ENCODE peak calls at places on chromosomes 13 and 19, in seven cellular contexts. B is CD8-positive, alpha-beta T cell; W is upper lobe of right lung; K is neural progenitor cell; V is tibial nerve; Z is IMR-90; A is ascending aorta. O is an unnamed sample.
A peak's percentile ranks its signal among the peaks of the same experiment; 100 is the strongest.

GRCh38 chr19:11420429-11420893 is 1.3 kb upstream of the RGL3 start:
- DNase-seq in B (no peak), W (no peak), K (peak; percentile 44), V (peak; percentile 36), Z (no peak), A (peak; percentile 81), O (no peak)

GRCh38 chr13:113078895-113079720 is 26.5 kb upstream of the F7 start:
- DNase-seq in B (no peak), W (peak; percentile 31), K (no peak), V (no peak), Z (no peak), A (no peak), O (no peak)

GRCh38 chr19:33303791-33304759 is 1.7 kb upstream of the CEBPA start:
- DNase-seq in B (no peak), W (peak; percentile 79), K (no peak), V (no peak), Z (no peak), A (peak; percentile 62), O (no peak)

GRCh38 chr13:51148223-51148951 is 37.3 kb upstream of the C13orf42 start:
- DNase-seq in B (no peak), W (no peak), K (peak; percentile 52), V (no peak), Z (no peak), A (no peak), O (no peak)

GRCh38 chr19:35117017-35117570 is 1.5 kb downstream of the FXYD3 start:
- DNase-seq in B (no peak), W (no peak), K (no peak), V (no peak), Z (no peak), A (no peak), O (no peak)

GRCh38 chr19:18697680-18698079 is 14.2 kb downstream of the CRTC1 start:
- DNase-seq in B (no peak), W (peak; percentile 85), K (no peak), V (no peak), Z (no peak), A (no peak), O (no peak)

GRCh38 chr13:57075588-57075987 is 65.1 kb upstream of the PRR20A start:
- DNase-seq in B (no peak), W (no peak), K (no peak), V (no peak), Z (no peak), A (no peak), O (no peak)

GRCh38 chr19:19444694-19445155 is 39.2 kb downstream of the GATAD2A start:
- DNase-seq in B (no peak), W (no peak), K (no peak), V (no peak), Z (peak; percentile 36), A (no peak), O (no peak)

GRCh38 chr19:13727798-13728197 is 36.5 kb upstream of the MRI1 start:
- DNase-seq in B (no peak), W (no peak), K (no peak), V (peak; percentile 53), Z (peak; percentile 82), A (peak; percentile 77), O (no peak)

GRCh38 chr13:52954838-52955237 is 73.8 kb upstream of the OLFM4 start:
- DNase-seq in B (no peak), W (no peak), K (no peak), V (no peak), Z (no peak), A (no peak), O (no peak)

GRCh38 chr13:27186295-27186694 is 14.7 kb upstream of the USP12 start:
- DNase-seq in B (no peak), W (no peak), K (no peak), V (no peak), Z (no peak), A (no peak), O (no peak)

GRCh38 chr13:26589754-26590153 is 32.3 kb downstream of the WASF3 start:
- DNase-seq in B (no peak), W (no peak), K (no peak), V (no peak), Z (peak; percentile 56), A (no peak), O (no peak)

GRCh38 chr19:21022996-21023395 is 2.5 kb downstream of the ZNF430 start:
- DNase-seq in B (no peak), W (no peak), K (no peak), V (no peak), Z (peak; percentile 66), A (no peak), O (no peak)

GRCh38 chr13:114132419-114133121 is at the start of gene RASA3:
- DNase-seq in B (peak; percentile 82), W (peak; percentile 86), K (peak; percentile 95), V (peak; percentile 54), Z (peak; percentile 79), A (peak; percentile 88), O (peak; percentile 46)

GRCh38 chr19:50818859-50819472 is 4.6 kb downstream of the KLK1 start:
- DNase-seq in B (no peak), W (no peak), K (no peak), V (no peak), Z (no peak), A (no peak), O (no peak)

GRCh38 chr19:35404879-35405622 is 34.2 kb downstream of the GPR42 start:
- DNase-seq in B (no peak), W (no peak), K (peak; percentile 39), V (no peak), Z (peak; percentile 92), A (no peak), O (no peak)

GRCh38 chr13:95862401-95862800 is 185.5 kb downstream of the DNAJC3 start:
- DNase-seq in B (no peak), W (no peak), K (no peak), V (no peak), Z (peak; percentile 12), A (no peak), O (no peak)

GRCh38 chr13:94712812-94713555 is 639 bp upstream of the SOX21 start:
- DNase-seq in B (no peak), W (peak; percentile 68), K (peak; percentile 92), V (no peak), Z (peak; percentile 46), A (no peak), O (no peak)

DNA sequence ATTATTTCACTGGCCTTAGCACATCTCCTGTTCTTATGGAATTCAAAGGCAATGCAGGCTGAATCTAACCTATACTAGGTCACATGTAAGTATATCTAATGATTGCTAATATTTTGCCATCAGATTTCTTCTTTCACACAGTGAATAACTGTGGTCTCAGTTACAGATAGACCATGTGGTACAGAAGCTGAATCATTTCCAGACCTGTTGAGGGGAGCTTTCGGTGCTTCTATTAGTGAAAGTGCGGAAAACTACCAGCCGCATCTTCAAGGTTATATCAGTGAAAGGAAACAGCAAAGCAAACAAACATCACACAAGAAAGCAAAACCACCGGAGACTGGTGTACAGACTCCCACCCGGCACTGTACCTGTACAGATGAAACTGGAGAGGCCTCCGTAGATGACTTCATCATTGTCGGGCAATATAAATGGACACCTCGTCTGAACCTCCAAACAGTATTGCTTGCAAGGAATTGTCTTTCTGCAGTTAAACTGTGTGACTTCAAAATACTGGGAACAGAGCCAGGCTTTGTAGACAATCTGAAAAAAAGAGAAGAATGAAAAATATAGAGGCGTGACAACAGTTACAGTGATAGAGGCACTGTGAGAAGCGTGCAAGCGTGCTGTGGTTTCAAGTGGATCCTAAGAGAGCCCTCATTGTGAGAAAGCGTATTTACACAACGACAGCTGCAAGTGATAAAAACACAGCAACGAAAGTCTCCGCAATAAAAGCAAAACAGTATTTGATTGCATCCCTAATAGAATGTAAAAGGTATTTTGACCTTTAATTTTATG is 642.5 kb upstream of the ARGLU1 start:
- DNase-seq in B (no peak), W (no peak), K (no peak), V (no peak), Z (peak; percentile 20), A (no peak), O (no peak)
- H3K4me3 ChIP-seq in B (no peak overlapping the region), W (peak overlapping the region; percentile 21), K (no peak overlapping the region), V (no peak overlapping the region), Z (no peak overlapping the region), A (peak overlapping the region; percentile 33), O (no peak overlapping the region)

DNA sequence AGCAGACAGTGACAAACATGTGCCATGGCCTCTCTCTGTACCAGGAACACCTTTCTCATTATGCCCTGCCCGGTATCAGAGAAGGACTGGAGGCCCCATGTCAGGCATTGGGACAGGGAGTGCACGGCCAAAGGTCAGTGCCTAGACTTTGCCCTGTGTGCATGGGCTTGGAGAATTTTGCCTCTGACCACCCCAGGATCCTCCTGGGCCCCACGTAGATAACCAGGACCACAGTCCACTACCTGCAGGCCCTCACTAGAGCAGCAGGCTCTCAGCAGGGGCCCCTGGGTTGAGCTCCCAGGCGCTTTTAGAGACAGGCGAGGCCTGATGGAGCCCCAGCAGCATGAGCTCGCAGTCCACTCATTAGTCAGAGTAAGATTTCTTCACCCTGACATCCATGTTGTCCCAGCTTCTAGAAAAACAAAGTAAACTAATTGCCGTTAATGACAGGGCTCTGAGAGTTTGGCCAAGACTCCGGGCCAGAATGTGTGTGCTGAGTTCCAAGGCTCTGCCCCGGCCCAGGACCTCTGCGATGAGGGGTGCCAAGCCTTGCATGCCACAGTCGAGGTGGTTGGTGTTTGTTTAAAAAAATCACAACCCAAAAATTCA is 42.7 kb downstream of the CAPN12 start:
- DNase-seq in B (no peak), W (peak; percentile 57), K (no peak), V (no peak), Z (peak; percentile 21), A (peak; percentile 82), O (no peak)
- H3K4me1 ChIP-seq in B (no peaks in the 10 kb centered on the region), W (peaks cover 63% of the 10 kb centered on the region), K (peaks cover 16% of the 10 kb centered on the region), V (no peaks in the 10 kb centered on the region), Z (peaks cover 13% of the 10 kb centered on the region), A (peaks cover 36% of the 10 kb centered on the region), O (peaks cover 8% of the 10 kb centered on the region)

GRCh38 chr13:40789275-40790231 is at the start of gene SLC25A15:
- DNase-seq in B (peak; percentile 87), W (peak; percentile 95), K (peak; percentile 90), V (no peak), Z (peak; percentile 72), A (peak; percentile 89), O (peak; percentile 49)

GRCh38 chr13:40787062-40787461 is 2.3 kb upstream of the SLC25A15 start:
- DNase-seq in B (no peak), W (no peak), K (no peak), V (no peak), Z (peak; percentile 93), A (no peak), O (no peak)

GRCh38 chr13:40793339-40793738 is 3.9 kb downstream of the SLC25A15 start:
- DNase-seq in B (no peak), W (no peak), K (no peak), V (no peak), Z (no peak), A (no peak), O (no peak)

GRCh38 chr13:40792284-40793051 is 3.1 kb downstream of the SLC25A15 start:
- DNase-seq in B (no peak), W (no peak), K (no peak), V (no peak), Z (no peak), A (no peak), O (no peak)

DNA sequence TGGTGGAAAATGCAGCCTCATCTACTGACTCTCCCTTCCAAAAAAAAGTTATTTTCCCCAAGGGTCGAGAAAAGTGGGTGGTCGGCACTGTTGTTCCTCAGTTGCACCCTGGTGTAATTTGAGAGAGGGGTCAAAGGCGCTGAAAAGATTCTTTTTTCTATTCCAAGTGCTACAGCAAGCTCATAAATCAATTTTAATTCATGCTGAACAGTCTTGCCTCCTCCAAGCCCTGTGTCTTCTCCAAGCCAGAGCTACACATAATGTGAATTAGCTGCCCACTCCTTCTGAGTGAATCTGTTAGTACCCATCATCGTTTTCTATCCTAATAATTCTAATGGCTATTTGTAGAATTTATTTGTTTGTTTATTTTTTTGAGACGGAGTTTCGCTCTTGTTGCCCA is 821 bp downstream of the SLC25A15 start:
- DNase-seq in B (no peak), W (no peak), K (no peak), V (no peak), Z (no peak), A (no peak), O (no peak)
- H3K4me3 ChIP-seq in B (peak overlapping the region; percentile 74), W (peak overlapping the region; percentile 69), K (peak overlapping the region; percentile 83), V (peak overlapping the region; percentile 70), Z (peak overlapping the region; percentile 78), A (peak overlapping the region; percentile 79), O (peak overlapping the region; percentile 60)

GRCh38 chr19:5575553-5575952 is 7.8 kb upstream of the TINCR start:
- DNase-seq in B (no peak), W (no peak), K (no peak), V (no peak), Z (no peak), A (no peak), O (no peak)
- H3K4me1 ChIP-seq in B (no peaks in the 10 kb centered on the region), W (no peaks in the 10 kb centered on the region), K (peaks cover 4% of the 10 kb centered on the region), V (no peaks in the 10 kb centered on the region), Z (no peaks in the 10 kb centered on the region), A (no peaks in the 10 kb centered on the region), O (peaks cover 3% of the 10 kb centered on the region)

O was measured in effector memory CD4-positive, alpha-beta T cell.